ENCODE peak calls at places on chromosomes 6 and 20, in nine cellular contexts. P, S, F, M, E, W, V, I and Q are unnamed samples. For H3K4me1, the result is how much of the 10 kb centered on the place peaks cover.

GRCh38 chr6:43455034-43455747 is at the start of gene DLK2:
- DNase-seq in V (no peak), I (peak), W (peak), P (no peak), M (peak), S (no peak), F (no peak), E (peak), Q (no peak)

GRCh38 chr6:122322824-122323223 is 76.6 kb upstream of the HSF2 start:
- DNase-seq in M (no peak), W (no peak), P (no peak), V (no peak), E (no peak), F (peak), S (no peak), I (no peak), Q (no peak)

GRCh38 chr6:5499644-5500306 is 238.5 kb downstream of the FARS2 start:
- DNase-seq in E (no peak), M (no peak), F (peak), V (no peak), I (no peak), W (no peak), S (no peak), P (no peak), Q (no peak)

GRCh38 chr6:143941852-143942627 is 66.0 kb downstream of the PLAGL1 start:
- DNase-seq in M (peak), I (peak), S (peak), F (peak), P (no peak), V (peak), W (peak), E (peak), Q (peak)

GRCh38 chr6:137417411-137417810 is 76.8 kb downstream of the OLIG3 start:
- DNase-seq in I (no peak), M (no peak), E (no peak), V (no peak), P (no peak), S (no peak), F (peak), W (no peak), Q (no peak)

GRCh38 chr6:31784270-31784925 is 7.3 kb upstream of the VWA7 start:
- DNase-seq in E (no peak), P (no peak), S (no peak), I (no peak), W (no peak), M (no peak), F (no peak), V (no peak), Q (no peak)

GRCh38 chr20:47740225-47741184 is 44.8 kb downstream of the SULF2 start:
- DNase-seq in F (no peak), S (no peak), I (no peak), M (peak), W (no peak), P (no peak), V (peak), E (no peak), Q (peak)

GRCh38 chr6:168216139-168216538 is 103.4 kb downstream of the DACT2 start:
- DNase-seq in I (no peak), W (no peak), P (no peak), M (peak), V (peak), E (no peak), F (no peak), S (no peak), Q (no peak)

GRCh38 chr6:169643521-169643920 is 58.3 kb downstream of the WDR27 start:
- DNase-seq in I (no peak), S (no peak), M (no peak), V (no peak), W (no peak), P (no peak), E (no peak), F (no peak), Q (no peak)

GRCh38 chr20:53738945-53739798 is 145.5 kb upstream of the ZNF217 start:
- DNase-seq in I (no peak), F (no peak), M (no peak), P (no peak), S (no peak), E (peak), V (no peak), W (no peak), Q (no peak)

GRCh38 chr6:139044250-139044649 is 15.7 kb downstream of the ABRACL start:
- DNase-seq in F (no peak), I (no peak), P (no peak), W (no peak), V (no peak), M (no peak), S (no peak), E (no peak), Q (no peak)

GRCh38 chr20:57928181-57928967 is 218.6 kb upstream of the PMEPA1 start:
- DNase-seq in S (no peak), W (no peak), P (no peak), I (no peak), V (peak), M (no peak), F (no peak), E (no peak), Q (no peak)

DNA sequence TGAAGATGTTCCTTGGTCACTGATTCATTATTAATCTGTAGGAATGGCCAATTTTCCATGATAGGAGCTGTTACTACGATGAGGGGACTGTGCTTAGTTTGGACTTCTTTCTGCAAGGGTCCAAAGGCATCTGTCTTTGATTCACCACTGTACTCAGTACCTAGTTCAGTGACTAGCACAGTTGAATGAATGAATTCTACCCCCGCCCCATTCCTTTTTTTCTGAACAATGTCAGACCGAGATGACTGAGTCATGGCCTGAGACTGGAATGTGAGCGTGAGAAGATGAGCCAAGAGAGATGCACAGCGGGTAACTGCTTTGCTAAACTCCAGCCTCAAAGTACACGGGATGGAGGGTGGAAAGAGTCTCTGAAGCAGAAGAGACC is 419 bp upstream of the SNHG17 start:
- DNase-seq in E (no peak), M (no peak), P (no peak), S (no peak), W (no peak), V (peak), F (no peak), I (no peak), Q (no peak)
- H3K4me3 ChIP-seq in E (no peak), M (peak), P (no peak), S (no peak), W (no peak), V (no peak), F (no peak), I (peak), Q (no peak)

GRCh38 chr20:43947316-43947710 is 32.7 kb downstream of the TOX2 start:
- DNase-seq in F (no peak), W (no peak), S (no peak), I (no peak), E (no peak), M (no peak), V (no peak), P (no peak), Q (no peak)
- H3K4me1 ChIP-seq in F (under half), W (half or more), S (under half), I (half or more), E (under half), M (under half), V (under half), P (under half), Q (under half)

GRCh38 chr20:59576216-59576953 is 28.0 kb upstream of the PHACTR3 start:
- DNase-seq in S (peak), W (no peak), P (no peak), F (no peak), I (no peak), V (peak), E (no peak), M (peak), Q (no peak)
- H3K4me3 ChIP-seq in S (no peak), W (no peak), P (peak), F (no peak), I (no peak), V (no peak), E (no peak), M (peak), Q (no peak)

DNA sequence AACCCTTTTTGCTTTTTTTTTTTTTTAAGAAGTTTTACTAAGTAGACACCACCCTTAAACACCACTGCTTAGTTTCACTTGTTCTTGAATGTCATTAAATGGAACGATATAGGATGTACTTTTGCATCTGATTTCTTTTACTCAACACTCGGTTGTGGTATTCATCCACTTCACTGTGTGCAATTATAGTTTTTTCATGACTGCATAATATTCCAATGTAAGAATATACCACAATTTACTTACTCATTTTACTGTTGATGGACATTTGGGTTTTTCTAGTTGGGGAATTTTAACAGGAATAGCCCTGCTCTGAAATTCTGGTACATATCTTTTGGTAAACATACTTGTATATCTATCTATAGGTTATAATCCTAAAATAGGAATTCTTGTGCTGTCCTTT is 29.9 kb downstream of the RTN4IP1 start:
- DNase-seq in V (no peak), S (no peak), I (no peak), M (no peak), F (no peak), E (no peak), W (no peak), P (no peak), Q (no peak)
- H3K4me1 ChIP-seq in V (under half), S (under half), I (under half), M (under half), F (under half), E (under half), W (under half), P (under half), Q (under half)

GRCh38 chr6:134943567-134944111 is 6.3 kb downstream of the ALDH8A1 start:
- DNase-seq in V (no peak), S (no peak), I (no peak), E (no peak), W (no peak), M (no peak), P (peak), F (no peak), Q (no peak)
- H3K4me3 ChIP-seq in V (no peak), S (no peak), I (no peak), E (no peak), W (no peak), M (no peak), P (no peak), F (no peak), Q (no peak)